ENCODE peak calls at places on chromosomes 13 and 19, in four cellular contexts. D is thyroid gland; E is activated naive CD8-positive, alpha-beta T cell treated with anti-CD3 and anti-CD28 coated beads, Interleukin-2, amount 50 U/mL, for 16 hours; Y is SHP77. N is an unnamed sample.

GRCh38 chr13:59250276-59250990 is 913.3 kb downstream of the DIAPH3 start:
- DNase-seq in E (no peak), Y (no peak), D (no peak), N (no peak)

GRCh38 chr13:95391325-95391724 is 90.1 kb upstream of the ABCC4 start:
- DNase-seq in D (no peak), E (no peak), Y (no peak), N (no peak)

GRCh38 chr13:100561599-100562204 is 26.9 kb downstream of the GGACT start:
- DNase-seq in E (no peak), Y (no peak), D (no peak), N (no peak)

GRCh38 chr13:90534617-90535340 is 812.7 kb upstream of the MIR17HG start:
- DNase-seq in D (no peak), Y (no peak), E (no peak), N (no peak)

GRCh38 chr13:114087430-114087829 is 45.0 kb downstream of the RASA3 start:
- DNase-seq in E (no peak), D (no peak), Y (no peak), N (no peak)

GRCh38 chr19:50602496-50602895 is 34.3 kb upstream of the LRRC4B start:
- DNase-seq in E (no peak), Y (no peak), D (no peak), N (no peak)

GRCh38 chr19:38852231-38853044 is 2.7 kb upstream of the HNRNPL start:
- DNase-seq in Y (peak; percentile 38), E (no peak), D (peak; percentile 68), N (peak; percentile 44)

GRCh38 chr13:93614776-93615175 is 388.2 kb downstream of the GPC6 start:
- DNase-seq in E (no peak), D (no peak), Y (no peak), N (no peak)

GRCh38 chr13:18947376-18947977 is 234.1 kb downstream of the TUBA3C start:
- DNase-seq in E (no peak), Y (no peak), D (no peak), N (no peak)

GRCh38 chr19:46596008-46596407 is 5.1 kb upstream of the CALM3 start:
- DNase-seq in E (no peak), Y (no peak), D (no peak), N (no peak)

GRCh38 chr19:10430505-10431253 is 10.3 kb downstream of the PDE4A start:
- DNase-seq in D (peak; percentile 66), E (no peak), Y (no peak), N (peak; percentile 48)

GRCh38 chr13:93745884-93746283 is 519.3 kb downstream of the GPC6 start:
- DNase-seq in D (no peak), Y (no peak), E (no peak), N (no peak)

GRCh38 chr13:75482820-75483079 is 781 bp upstream of the TBC1D4 start:
- DNase-seq in Y (no peak), D (no peak), E (no peak), N (no peak)

GRCh38 chr13:101624210-101624922 is 171.9 kb downstream of the ITGBL1 start:
- DNase-seq in D (no peak), E (no peak), Y (peak; percentile 86), N (no peak)